ENCODE peak calls at places on chromosomes 12 and 14, in ten cellular contexts. R is endothelial cell of umbilical vein, G is HL-60, L is transverse colon, K is sigmoid colon, J is HCT116, D is GM23338, U is breast epithelium, M is suprapubic skin, N is prostate gland. H is an unnamed sample.

GRCh38 chr14:74483321-74483720 is 9.8 kb downstream of the NPC2 start:
- DNase-seq in R (no peak), G (no peak), L (no peak), K (no peak), J (no peak), D (no peak), U (no peak), M (no peak), N (no peak), H (no peak)

GRCh38 chr12:2634481-2634880 is 160.3 kb upstream of the FKBP4 start:
- DNase-seq in R (no peak), G (no peak), L (no peak), K (no peak), J (no peak), D (no peak), U (no peak), M (peak; percentile 18), N (no peak), H (no peak)

GRCh38 chr12:123076604-123077297 is 74.1 kb downstream of the PITPNM2 start:
- DNase-seq in R (peak; percentile 58), G (no peak), L (no peak), K (no peak), J (no peak), D (no peak), U (no peak), M (no peak), N (no peak), H (no peak)

GRCh38 chr12:51245476-51246253 is 7.0 kb downstream of the DAZAP2 start:
- DNase-seq in R (no peak), G (no peak), L (no peak), K (no peak), J (no peak), D (no peak), U (no peak), M (peak; percentile 7), N (no peak), H (no peak)

GRCh38 chr12:5498806-5499205 is 66.9 kb downstream of the NTF3 start:
- DNase-seq in R (no peak), G (no peak), L (no peak), K (no peak), J (no peak), D (no peak), U (no peak), M (peak; percentile 6), N (no peak), H (no peak)

GRCh38 chr14:64870160-64870559 is 9.5 kb downstream of the SPTB start:
- DNase-seq in R (no peak), G (no peak), L (no peak), K (no peak), J (no peak), D (no peak), U (no peak), M (no peak), N (no peak), H (no peak)

GRCh38 chr14:101174522-101174838 is 271.0 kb upstream of the RTL1 start:
- DNase-seq in R (no peak), G (no peak), L (no peak), K (no peak), J (no peak), D (no peak), U (no peak), M (no peak), N (no peak), H (no peak)

GRCh38 chr14:102187044-102187443 is 47.3 kb downstream of the WDR20 start:
- DNase-seq in R (peak; percentile 45), G (no peak), L (no peak), K (peak; percentile 56), J (peak; percentile 41), D (no peak), U (no peak), M (no peak), N (no peak), H (no peak)

GRCh38 chr12:87266305-87266704 is 762.9 kb downstream of the C12orf50 start:
- DNase-seq in R (no peak), G (no peak), L (no peak), K (no peak), J (no peak), D (peak; percentile 40), U (no peak), M (no peak), N (no peak), H (no peak)

GRCh38 chr14:73059326-73059725 is 992 bp downstream of the RBM25 start:
- DNase-seq in R (peak; percentile 50), G (no peak), L (no peak), K (no peak), J (no peak), D (no peak), U (no peak), M (no peak), N (no peak), H (no peak)

GRCh38 chr12:50614167-50614762 is 109.5 kb downstream of the DIP2B start:
- DNase-seq in R (peak; percentile 51), G (no peak), L (no peak), K (no peak), J (peak; percentile 46), D (peak; percentile 74), U (no peak), M (no peak), N (no peak), H (no peak)

GRCh38 chr12:100399095-100399494 is 42.2 kb downstream of the SLC17A8 start:
- DNase-seq in R (no peak), G (no peak), L (no peak), K (no peak), J (no peak), D (no peak), U (no peak), M (no peak), N (no peak), H (no peak)

GRCh38 chr12:18258929-18259328 is 2.4 kb upstream of the PIK3C2G start:
- DNase-seq in R (no peak), G (no peak), L (no peak), K (no peak), J (no peak), D (no peak), U (no peak), M (no peak), N (no peak), H (no peak)

GRCh38 chr12:53695148-53696138 is 19.6 kb upstream of the ATP5MC2 start:
- DNase-seq in R (peak; percentile 55), G (no peak), L (peak; percentile 17), K (no peak), J (peak; percentile 36), D (peak; percentile 70), U (no peak), M (no peak), N (no peak), H (no peak)

GRCh38 chr12:25718081-25718731 is 165.1 kb upstream of the LMNTD1 start:
- DNase-seq in R (no peak), G (no peak), L (no peak), K (no peak), J (no peak), D (peak; percentile 2), U (no peak), M (no peak), N (no peak), H (no peak)

GRCh38 chr12:117408161-117408791 is 46.9 kb upstream of the NOS1 start:
- DNase-seq in R (peak; percentile 41), G (no peak), L (peak; percentile 10), K (no peak), J (no peak), D (peak; percentile 63), U (peak; percentile 76), M (no peak), N (peak; percentile 74), H (no peak)

GRCh38 chr14:77914073-77914721 is 114.3 kb downstream of the ADCK1 start:
- DNase-seq in R (no peak), G (no peak), L (no peak), K (no peak), J (no peak), D (no peak), U (no peak), M (no peak), N (no peak), H (no peak)

GRCh38 chr12:76595056-76595455 is 35.5 kb upstream of the OSBPL8 start:
- DNase-seq in R (no peak), G (no peak), L (no peak), K (no peak), J (no peak), D (no peak), U (no peak), M (no peak), N (no peak), H (no peak)

GRCh38 chr12:19994970-19995369 is 373.4 kb upstream of the PDE3A start:
- DNase-seq in R (peak; percentile 63), G (no peak), L (no peak), K (no peak), J (no peak), D (no peak), U (no peak), M (no peak), N (no peak), H (no peak)
- TF ChIP-seq CTCF in R (no peak), G (no peak), L (no peak), K (no peak), J (peak; percentile 10), D (no peak), U (no peak), M (no peak), N (no peak), H (no peak)

GRCh38 chr12:79934309-79935020 is 432 bp downstream of the PPP1R12A start:
- DNase-seq in R (no peak), G (no peak), L (no peak), K (peak; percentile 85), J (no peak), D (peak; percentile 74), U (peak; percentile 66), M (peak; percentile 83), N (peak; percentile 35), H (peak; percentile 89)
- TF ChIP-seq POLR2AphosphoS5 in R (no peak), G (no peak), L (no peak), K (no peak), J (no peak), D (no peak), U (no peak), M (no peak), N (no peak), H (no peak)

DNA sequence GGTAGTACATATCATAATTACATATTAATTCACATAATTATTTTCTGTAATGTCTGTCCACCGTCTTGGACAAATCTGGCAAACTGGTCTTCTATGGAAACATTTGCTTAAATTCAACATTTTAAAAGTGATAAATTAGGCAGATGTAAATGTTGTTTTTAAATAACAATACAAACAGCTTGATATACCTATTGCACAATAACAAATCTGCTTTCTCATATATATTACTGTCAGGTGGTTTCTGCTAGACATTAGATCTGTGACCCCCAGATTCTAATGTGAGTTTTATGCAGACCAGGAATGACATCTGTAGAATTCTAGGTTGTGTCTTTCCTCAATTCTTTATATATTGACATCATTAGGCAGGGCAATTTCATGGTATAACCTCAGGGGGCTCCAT is 173.3 kb downstream of the CCDC59 start:
- DNase-seq in R (no peak), G (no peak), L (no peak), K (no peak), J (no peak), D (no peak), U (no peak), M (no peak), N (no peak), H (no peak)
- TF ChIP-seq CTCF in R (no peak), G (no peak), L (no peak), K (no peak), J (no peak), D (no peak), U (no peak), M (no peak), N (no peak), H (no peak)

GRCh38 chr12:65966852-65967593 is 142.7 kb downstream of the HMGA2 start:
- DNase-seq in R (no peak), G (no peak), L (no peak), K (no peak), J (no peak), D (no peak), U (no peak), M (no peak), N (no peak), H (no peak)
- TF ChIP-seq POLR2AphosphoS5 in R (no peak), G (no peak), L (no peak), K (no peak), J (peak; percentile 71), D (no peak), U (no peak), M (no peak), N (no peak), H (no peak)